ENCODE peak calls at places on chromosomes 3 and 15, in eight cellular contexts. V is A549, Z is dorsolateral prefrontal cortex, N is endothelial cell of umbilical vein, X is breast epithelium, J is psoas muscle, F is esophagus muscularis mucosa, L is keratinocyte. R is an unnamed sample.

GRCh38 chr3:32937331-32937730 is 14.1 kb upstream of the CCR4 start:
- DNase-seq in N (no peak), Z (no peak), V (no peak), L (no peak), X (no peak), J (no peak), F (peak), R (no peak)

GRCh38 chr15:29670266-29670665 is 152.0 kb downstream of the TJP1 start:
- DNase-seq in L (no peak), Z (no peak), N (no peak), V (peak), X (no peak), F (no peak), J (no peak), R (no peak)

GRCh38 chr3:38108649-38109579 is 28.0 kb downstream of the ACAA1 start:
- DNase-seq in Z (no peak), L (no peak), J (no peak), X (no peak), F (no peak), N (no peak), V (no peak), R (no peak)

GRCh38 chr15:75167588-75168076 is 34.0 kb upstream of the C15orf39 start:
- DNase-seq in X (no peak), N (no peak), F (no peak), L (peak), Z (no peak), V (no peak), J (no peak), R (no peak)

GRCh38 chr15:100330221-100330620 is 11.6 kb downstream of the ADAMTS17 start:
- DNase-seq in J (no peak), N (no peak), Z (no peak), X (no peak), L (no peak), V (no peak), F (no peak), R (no peak)

GRCh38 chr3:161310649-161311423 is 60.5 kb downstream of the SPTSSB start:
- DNase-seq in N (no peak), L (no peak), F (no peak), X (no peak), Z (no peak), J (no peak), V (no peak), R (no peak)

GRCh38 chr15:73345658-73346057 is 23.1 kb downstream of the HCN4 start:
- DNase-seq in V (no peak), F (no peak), X (no peak), Z (no peak), J (no peak), N (no peak), L (no peak), R (no peak)

GRCh38 chr15:69807752-69808151 is 290.0 kb downstream of the TLE3 start:
- DNase-seq in F (no peak), Z (no peak), X (peak), N (no peak), J (peak), L (no peak), V (peak), R (no peak)

GRCh38 chr15:100726426-100727190 is 124.2 kb downstream of the ASB7 start:
- DNase-seq in X (no peak), Z (no peak), J (no peak), L (no peak), N (no peak), F (peak), V (no peak), R (no peak)

GRCh38 chr3:128068156-128068620 is 16.0 kb downstream of the SEC61A1 start:
- DNase-seq in F (peak), Z (no peak), L (no peak), X (no peak), J (no peak), V (peak), N (peak), R (no peak)

GRCh38 chr15:89362203-89363101 is 27.8 kb upstream of the POLG start:
- DNase-seq in N (no peak), Z (no peak), J (no peak), F (no peak), V (no peak), X (no peak), L (no peak), R (no peak)

GRCh38 chr3:133548090-133548489 is 25.4 kb upstream of the CDV3 start:
- DNase-seq in F (no peak), L (no peak), N (no peak), X (no peak), Z (no peak), J (no peak), V (no peak), R (no peak)

GRCh38 chr3:72696815-72697214 is 151.4 kb downstream of the SHQ1 start:
- DNase-seq in L (no peak), X (no peak), Z (no peak), F (no peak), J (no peak), N (no peak), V (no peak), R (no peak)

GRCh38 chr3:101720851-101721649 is 3.4 kb upstream of the CEP97 start:
- DNase-seq in X (no peak), N (no peak), L (no peak), Z (no peak), J (no peak), F (no peak), V (no peak), R (no peak)

GRCh38 chr3:127067116-127067910 is 84.4 kb downstream of the PLXNA1 start:
- DNase-seq in V (no peak), L (no peak), J (no peak), X (no peak), Z (no peak), N (no peak), F (no peak), R (no peak)

GRCh38 chr3:128618398-128618726 is 32.3 kb downstream of the RPN1 start:
- DNase-seq in V (no peak), X (no peak), J (no peak), L (no peak), F (no peak), N (no peak), Z (no peak), R (no peak)

GRCh38 chr3:10194328-10195071 is 29.8 kb downstream of the IRAK2 start:
- DNase-seq in Z (no peak), J (peak), X (peak), V (no peak), L (no peak), F (no peak), N (no peak), R (peak)

GRCh38 chr3:63900459-63900858 is 11.7 kb downstream of the SCAANT1 start:
- DNase-seq in L (no peak), J (no peak), F (no peak), X (no peak), N (peak), Z (no peak), V (no peak), R (no peak)

GRCh38 chr15:69337133-69337532 is 38.4 kb downstream of the PAQR5 start:
- DNase-seq in N (peak), F (no peak), V (no peak), L (no peak), J (no peak), Z (no peak), X (no peak), R (no peak)

GRCh38 chr15:49865925-49866757 is 245.3 kb downstream of the DTWD1 start:
- DNase-seq in F (peak), N (no peak), X (no peak), V (peak), L (no peak), J (no peak), Z (no peak), R (no peak)

DNA sequence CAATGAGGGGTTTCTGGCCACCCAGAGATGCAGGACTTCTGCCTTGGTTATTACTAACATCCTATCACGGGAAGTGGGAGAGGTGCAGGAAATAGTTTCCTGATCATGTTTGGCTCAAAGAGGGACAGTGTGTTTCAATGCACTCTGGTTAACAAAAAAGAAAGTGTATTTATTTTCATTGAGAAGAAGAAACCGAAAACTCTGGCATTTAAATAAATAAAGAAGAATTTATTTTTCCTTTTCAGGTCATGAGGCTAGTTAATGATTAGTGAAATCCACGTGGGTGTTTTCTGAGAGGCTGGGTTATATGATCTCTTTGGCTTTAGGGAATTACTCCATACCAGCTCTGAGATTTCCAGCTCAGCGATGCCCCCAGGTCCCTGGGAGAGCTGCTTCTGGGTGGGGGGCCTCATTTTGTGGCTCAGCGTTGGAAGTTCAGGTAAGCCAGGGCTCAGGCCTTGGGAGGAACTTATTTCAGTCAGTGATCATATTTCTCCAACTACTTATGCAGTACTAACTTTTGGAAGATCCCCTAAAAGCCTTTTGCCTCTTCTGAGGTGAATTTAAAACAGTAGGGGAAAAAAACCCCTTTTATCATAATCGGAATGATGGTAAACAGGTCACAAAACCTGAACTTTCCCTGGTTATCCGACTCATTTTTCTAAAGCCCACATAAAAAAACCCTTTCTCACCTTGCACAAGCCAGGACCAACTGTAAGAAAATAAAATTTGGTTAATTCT is at the start of gene PLA1A:
- DNase-seq in V (no peak), X (no peak), N (peak), Z (no peak), F (no peak), L (no peak), J (no peak), R (no peak)
- H3K27ac ChIP-seq in V (no peak), X (no peak), N (peak), Z (no peak), F (peak), L (no peak), J (peak), R (no peak)

DNA sequence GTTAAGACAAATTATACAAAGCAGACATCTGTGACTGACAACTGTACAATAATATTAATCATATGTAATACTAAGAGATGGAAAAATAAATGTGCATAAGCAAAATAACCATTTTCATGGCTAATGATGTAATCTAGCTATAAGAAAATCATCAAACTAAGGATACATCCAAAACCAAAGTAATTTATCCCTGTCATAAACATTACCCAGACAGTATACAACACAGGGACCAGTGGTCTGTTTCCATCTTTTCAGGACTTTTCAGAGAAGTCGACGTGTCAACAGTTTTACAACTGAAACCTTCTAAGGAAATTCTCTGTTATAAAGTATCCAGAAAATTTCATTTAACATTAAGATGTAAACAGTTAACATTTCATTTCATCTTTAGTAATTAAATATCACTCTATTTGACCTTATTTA is 11.0 kb downstream of the THBS1 start:
- DNase-seq in F (no peak), L (peak), N (no peak), V (no peak), J (no peak), X (no peak), Z (no peak), R (no peak)
- H3K27ac ChIP-seq in F (no peak), L (no peak), N (no peak), V (no peak), J (no peak), X (no peak), Z (no peak), R (no peak)

GRCh38 chr3:57555738-57556458 is at the start of gene PDE12:
- DNase-seq in J (peak), X (peak), N (peak), Z (peak), V (peak), L (peak), F (peak), R (peak)

GRCh38 chr3:57559526-57559925 is 3.5 kb downstream of the PDE12 start:
- DNase-seq in F (no peak), X (no peak), L (no peak), J (no peak), N (no peak), Z (no peak), V (no peak), R (no peak)

GRCh38 chr3:57557088-57557537 is 1.0 kb downstream of the PDE12 start:
- DNase-seq in V (peak), N (peak), F (no peak), X (no peak), Z (no peak), L (no peak), J (no peak), R (no peak)

GRCh38 chr3:57556459-57557087 is 499 bp downstream of the PDE12 start:
- DNase-seq in V (no peak), Z (peak), L (no peak), X (no peak), F (no peak), N (no peak), J (peak), R (no peak)

DNA sequence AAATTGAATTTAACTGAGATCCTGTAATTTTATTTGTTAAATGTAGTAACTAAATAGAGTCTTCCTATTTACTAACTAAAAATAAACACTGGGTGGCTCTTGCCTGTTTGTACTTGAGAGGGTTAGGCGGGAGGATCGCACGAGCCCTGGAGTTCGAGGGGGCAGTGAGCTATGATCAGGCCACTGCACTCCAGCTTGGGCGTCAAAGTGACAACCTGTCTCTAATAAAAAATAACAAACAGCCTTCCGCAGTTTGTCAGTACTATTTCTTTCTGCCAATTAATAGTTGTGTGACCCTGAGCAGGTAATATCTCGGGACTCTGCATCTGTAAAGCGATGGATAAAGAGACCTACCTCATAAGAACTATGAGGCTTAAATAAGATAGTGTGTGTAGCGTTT is 758 bp upstream of the PDE12 start:
- DNase-seq in N (no peak), F (no peak), X (no peak), Z (no peak), V (no peak), L (no peak), J (no peak), R (no peak)
- H3K27ac ChIP-seq in N (peak), F (peak), X (peak), Z (peak), V (peak), L (peak), J (peak), R (peak)

GRCh38 chr3:142489572-142490323 is 41.9 kb upstream of the XRN1 start:
- DNase-seq in N (peak), X (no peak), V (peak), Z (no peak), J (no peak), F (no peak), L (no peak), R (no peak)

GRCh38 chr3:142500211-142500610 is 52.4 kb upstream of the XRN1 start:
- DNase-seq in F (no peak), L (no peak), V (no peak), X (no peak), Z (no peak), N (no peak), J (no peak), R (no peak)

GRCh38 chr3:142498397-142499180 is 50.8 kb upstream of the XRN1 start:
- DNase-seq in Z (no peak), N (no peak), L (no peak), V (no peak), J (no peak), X (no peak), F (no peak), R (no peak)

GRCh38 chr3:142497729-142498128 is 49.9 kb upstream of the XRN1 start:
- DNase-seq in J (no peak), N (no peak), F (no peak), V (no peak), X (no peak), L (no peak), Z (no peak), R (no peak)

DNA sequence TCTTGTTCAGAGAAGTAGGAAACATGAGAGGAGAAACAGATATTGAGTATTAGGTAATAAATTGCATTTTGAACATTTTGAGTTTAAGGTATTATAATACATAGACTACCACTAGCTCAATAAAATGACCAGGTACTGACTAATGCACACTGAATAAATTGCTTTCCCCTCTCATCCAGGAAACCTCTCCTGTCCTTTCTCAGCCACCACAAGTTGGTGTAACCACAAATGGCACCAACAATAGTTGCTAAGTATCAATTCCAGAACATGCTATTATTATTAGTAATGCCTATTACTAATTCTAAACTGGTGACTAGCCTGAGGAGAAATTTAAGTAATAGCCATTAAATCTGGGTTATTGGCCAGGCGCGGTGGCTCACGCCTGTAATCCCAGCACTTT is 47.3 kb upstream of the XRN1 start:
- DNase-seq in V (no peak), X (no peak), J (no peak), Z (no peak), F (no peak), L (no peak), N (no peak), R (no peak)
- H3K27ac ChIP-seq in V (no peak), X (no peak), J (no peak), Z (no peak), F (no peak), L (no peak), N (no peak), R (no peak)

DNA sequence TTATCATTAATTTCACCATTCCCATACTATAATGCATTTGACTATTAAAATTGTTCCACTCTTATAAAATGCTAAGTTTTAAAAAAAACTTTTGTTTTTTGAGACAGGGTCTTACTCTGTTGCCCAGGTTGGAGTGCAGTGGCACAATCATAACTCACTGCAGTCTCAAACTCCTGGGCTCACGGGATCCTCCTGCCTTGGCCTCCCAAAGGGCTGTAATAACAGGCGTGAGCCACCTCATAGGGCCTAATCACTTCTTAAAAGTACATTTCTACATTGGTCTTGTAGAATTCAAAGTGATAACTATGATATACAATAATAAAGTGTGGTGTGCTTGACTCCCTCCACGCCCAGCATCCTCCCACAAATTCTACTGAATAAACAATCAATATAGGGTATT is 3.0 kb downstream of the DENND4A start:
- DNase-seq in L (no peak), Z (no peak), V (no peak), N (no peak), X (no peak), F (no peak), J (no peak), R (no peak)
- H3K27ac ChIP-seq in L (no peak), Z (no peak), V (no peak), N (no peak), X (no peak), F (no peak), J (no peak), R (no peak)

GRCh38 chr3:184145881-184146280 is 9.3 kb upstream of the DVL3 start:
- DNase-seq in Z (no peak), V (no peak), F (no peak), J (no peak), L (no peak), N (no peak), X (no peak), R (no peak)
- H3K27ac ChIP-seq in Z (no peak), V (no peak), F (no peak), J (peak), L (no peak), N (no peak), X (peak), R (no peak)

GRCh38 chr3:153190923-153191322 is 28.9 kb downstream of the RAP2B start:
- DNase-seq in V (no peak), J (no peak), Z (no peak), F (no peak), L (no peak), X (no peak), N (no peak), R (no peak)
- H3K27ac ChIP-seq in V (no peak), J (no peak), Z (no peak), F (no peak), L (no peak), X (no peak), N (no peak), R (no peak)

DNA sequence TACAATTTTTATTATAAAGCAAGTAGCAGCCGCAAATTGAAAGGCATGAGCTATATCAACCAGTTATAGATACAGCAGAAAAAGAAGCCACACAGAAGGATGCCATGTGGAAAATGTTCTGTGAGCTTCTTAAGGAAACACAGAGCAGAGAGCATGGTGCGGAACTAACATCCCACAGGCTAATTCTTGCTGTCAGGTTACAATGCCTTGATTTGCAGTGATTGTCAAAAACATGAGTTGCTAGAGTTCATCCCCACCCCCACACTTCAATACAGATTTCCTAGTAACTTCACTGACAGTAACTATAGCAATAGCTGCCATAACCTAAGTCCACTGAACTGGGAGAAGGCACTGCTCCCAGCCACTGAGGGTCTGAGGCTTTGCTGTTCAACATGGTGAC is 821.6 kb downstream of the SQOR start:
- DNase-seq in V (no peak), J (no peak), N (no peak), L (no peak), Z (no peak), X (no peak), F (no peak), R (no peak)
- H3K27ac ChIP-seq in V (no peak), J (no peak), N (no peak), L (no peak), Z (no peak), X (no peak), F (no peak), R (no peak)

R was measured in substantia nigra.